ENCODE peak calls at places on chromosomes 2 and 18, in nine cellular contexts. One of them, this sample, is unnamed.

GRCh38 chr2:188512456-188512855 is 220.8 kb downstream of the GULP1 start:
- DNase-seq in activated CD8-positive, alpha-beta memory T cell treated with anti-CD3 and anti-CD28 coated beads for 1 hour: no peak
- DNase-seq in fibroblast of lung: peak; percentile 63
- DNase-seq in heart left ventricle: no peak
- DNase-seq in Calu3: no peak
- DNase-seq in adrenal gland: no peak
- DNase-seq in breast epithelium: no peak
- DNase-seq in amniotic epithelial cell: peak; percentile 73
- DNase-seq in RKO: peak; percentile 83
- DNase-seq in this sample: no peak

GRCh38 chr2:62787381-62787780 is 81.9 kb downstream of the EHBP1 start:
- DNase-seq in RKO: peak; percentile 73
- DNase-seq in heart left ventricle: no peak
- DNase-seq in breast epithelium: no peak
- DNase-seq in Calu3: no peak
- DNase-seq in adrenal gland: no peak
- DNase-seq in amniotic epithelial cell: peak; percentile 73
- DNase-seq in activated CD8-positive, alpha-beta memory T cell treated with anti-CD3 and anti-CD28 coated beads for 1 hour: no peak
- DNase-seq in fibroblast of lung: peak; percentile 47
- DNase-seq in this sample: no peak

GRCh38 chr2:112636605-112637288 is 9.0 kb upstream of the SLC20A1 start:
- DNase-seq in adrenal gland: peak; percentile 7
- DNase-seq in Calu3: no peak
- DNase-seq in heart left ventricle: no peak
- DNase-seq in RKO: no peak
- DNase-seq in fibroblast of lung: no peak
- DNase-seq in activated CD8-positive, alpha-beta memory T cell treated with anti-CD3 and anti-CD28 coated beads for 1 hour: no peak
- DNase-seq in amniotic epithelial cell: no peak
- DNase-seq in breast epithelium: no peak
- DNase-seq in this sample: no peak

GRCh38 chr18:22278798-22279197 is 109.4 kb downstream of the GATA6 start:
- DNase-seq in RKO: no peak
- DNase-seq in activated CD8-positive, alpha-beta memory T cell treated with anti-CD3 and anti-CD28 coated beads for 1 hour: no peak
- DNase-seq in amniotic epithelial cell: peak; percentile 47
- DNase-seq in breast epithelium: no peak
- DNase-seq in heart left ventricle: no peak
- DNase-seq in adrenal gland: no peak
- DNase-seq in fibroblast of lung: no peak
- DNase-seq in Calu3: no peak
- DNase-seq in this sample: no peak

GRCh38 chr2:200040831-200041230 is 85.4 kb downstream of the MAIP1 start:
- DNase-seq in RKO: no peak
- DNase-seq in amniotic epithelial cell: no peak
- DNase-seq in heart left ventricle: no peak
- DNase-seq in activated CD8-positive, alpha-beta memory T cell treated with anti-CD3 and anti-CD28 coated beads for 1 hour: no peak
- DNase-seq in adrenal gland: no peak
- DNase-seq in Calu3: no peak
- DNase-seq in fibroblast of lung: peak; percentile 16
- DNase-seq in breast epithelium: no peak
- DNase-seq in this sample: no peak

GRCh38 chr2:41998789-41999470 is 48.9 kb upstream of the PKDCC start:
- DNase-seq in breast epithelium: no peak
- DNase-seq in adrenal gland: no peak
- DNase-seq in fibroblast of lung: no peak
- DNase-seq in RKO: no peak
- DNase-seq in activated CD8-positive, alpha-beta memory T cell treated with anti-CD3 and anti-CD28 coated beads for 1 hour: no peak
- DNase-seq in amniotic epithelial cell: peak; percentile 51
- DNase-seq in heart left ventricle: peak; percentile 25
- DNase-seq in Calu3: no peak
- DNase-seq in this sample: peak; percentile 53

GRCh38 chr2:133843091-133843490 is 274.8 kb upstream of the NCKAP5 start:
- DNase-seq in Calu3: no peak
- DNase-seq in activated CD8-positive, alpha-beta memory T cell treated with anti-CD3 and anti-CD28 coated beads for 1 hour: no peak
- DNase-seq in amniotic epithelial cell: peak; percentile 76
- DNase-seq in heart left ventricle: no peak
- DNase-seq in RKO: no peak
- DNase-seq in breast epithelium: no peak
- DNase-seq in adrenal gland: no peak
- DNase-seq in fibroblast of lung: no peak
- DNase-seq in this sample: no peak

GRCh38 chr2:168699834-168700417 is 102.5 kb upstream of the NOSTRIN start:
- DNase-seq in amniotic epithelial cell: peak; percentile 74
- DNase-seq in activated CD8-positive, alpha-beta memory T cell treated with anti-CD3 and anti-CD28 coated beads for 1 hour: no peak
- DNase-seq in fibroblast of lung: peak; percentile 67
- DNase-seq in breast epithelium: no peak
- DNase-seq in heart left ventricle: peak; percentile 84
- DNase-seq in adrenal gland: peak; percentile 96
- DNase-seq in Calu3: no peak
- DNase-seq in RKO: no peak
- DNase-seq in this sample: peak; percentile 79

GRCh38 chr2:197010200-197011020 is 83.9 kb upstream of the PGAP1 start:
- DNase-seq in activated CD8-positive, alpha-beta memory T cell treated with anti-CD3 and anti-CD28 coated beads for 1 hour: no peak
- DNase-seq in RKO: no peak
- DNase-seq in heart left ventricle: no peak
- DNase-seq in amniotic epithelial cell: no peak
- DNase-seq in fibroblast of lung: peak; percentile 47
- DNase-seq in Calu3: no peak
- DNase-seq in breast epithelium: no peak
- DNase-seq in adrenal gland: no peak
- DNase-seq in this sample: no peak

GRCh38 chr18:3451989-3452749 is 2.2 kb downstream of the TGIF1 start:
- DNase-seq in activated CD8-positive, alpha-beta memory T cell treated with anti-CD3 and anti-CD28 coated beads for 1 hour: no peak
- DNase-seq in adrenal gland: peak; percentile 60
- DNase-seq in fibroblast of lung: peak; percentile 77
- DNase-seq in breast epithelium: peak; percentile 80
- DNase-seq in amniotic epithelial cell: peak; percentile 59
- DNase-seq in Calu3: peak; percentile 53
- DNase-seq in heart left ventricle: peak; percentile 66
- DNase-seq in RKO: peak; percentile 64
- DNase-seq in this sample: peak; percentile 65

GRCh38 chr18:69876490-69876889 is 71.2 kb downstream of the CD226 start:
- DNase-seq in breast epithelium: no peak
- DNase-seq in amniotic epithelial cell: no peak
- DNase-seq in RKO: no peak
- DNase-seq in Calu3: no peak
- DNase-seq in activated CD8-positive, alpha-beta memory T cell treated with anti-CD3 and anti-CD28 coated beads for 1 hour: no peak
- DNase-seq in heart left ventricle: no peak
- DNase-seq in fibroblast of lung: no peak
- DNase-seq in adrenal gland: no peak
- DNase-seq in this sample: no peak